ENCODE peak calls at places on chromosome 5, in seven cellular contexts. One of them, this sample, is unnamed.

GRCh38 chr5:14242871-14243383 is 99.8 kb downstream of the TRIO start:
- DNase-seq in head of caudate nucleus: no peak
- DNase-seq in bronchial epithelial cell: no peak
- DNase-seq in stimulated activated CD8-positive, alpha-beta memory T cell treated with anti-CD3 and anti-CD28 coated beads, Interleukin-15, amount 100 ng/mL, for 24 hours: no peak
- DNase-seq in ureter: no peak
- DNase-seq in AG08396: no peak
- DNase-seq in AG10803: no peak
- DNase-seq in this sample: no peak

GRCh38 chr5:81517462-81517861 is 123.5 kb upstream of the ACOT12 start:
- DNase-seq in AG08396: no peak
- DNase-seq in bronchial epithelial cell: peak; percentile 20
- DNase-seq in ureter: no peak
- DNase-seq in head of caudate nucleus: no peak
- DNase-seq in stimulated activated CD8-positive, alpha-beta memory T cell treated with anti-CD3 and anti-CD28 coated beads, Interleukin-15, amount 100 ng/mL, for 24 hours: no peak
- DNase-seq in AG10803: peak; percentile 3
- DNase-seq in this sample: no peak

GRCh38 chr5:151134228-151134627 is 23.4 kb downstream of the ANXA6 start:
- DNase-seq in AG08396: no peak
- DNase-seq in ureter: no peak
- DNase-seq in bronchial epithelial cell: no peak
- DNase-seq in AG10803: no peak
- DNase-seq in stimulated activated CD8-positive, alpha-beta memory T cell treated with anti-CD3 and anti-CD28 coated beads, Interleukin-15, amount 100 ng/mL, for 24 hours: no peak
- DNase-seq in head of caudate nucleus: no peak
- DNase-seq in this sample: no peak

GRCh38 chr5:143634689-143635088 is 177.3 kb upstream of the HMHB1 start:
- DNase-seq in bronchial epithelial cell: peak; percentile 49
- DNase-seq in AG10803: no peak
- DNase-seq in head of caudate nucleus: no peak
- DNase-seq in stimulated activated CD8-positive, alpha-beta memory T cell treated with anti-CD3 and anti-CD28 coated beads, Interleukin-15, amount 100 ng/mL, for 24 hours: no peak
- DNase-seq in AG08396: no peak
- DNase-seq in ureter: no peak
- DNase-seq in this sample: no peak

GRCh38 chr5:37836173-37837100 is 3.4 kb downstream of the GDNF start:
- DNase-seq in ureter: no peak
- DNase-seq in head of caudate nucleus: peak; percentile 49
- DNase-seq in stimulated activated CD8-positive, alpha-beta memory T cell treated with anti-CD3 and anti-CD28 coated beads, Interleukin-15, amount 100 ng/mL, for 24 hours: no peak
- DNase-seq in AG10803: peak; percentile 67
- DNase-seq in AG08396: peak; percentile 73
- DNase-seq in bronchial epithelial cell: no peak
- DNase-seq in this sample: no peak

GRCh38 chr5:39400711-39401385 is 23.9 kb downstream of the DAB2 start:
- DNase-seq in bronchial epithelial cell: no peak
- DNase-seq in ureter: no peak
- DNase-seq in AG08396: no peak
- DNase-seq in head of caudate nucleus: no peak
- DNase-seq in stimulated activated CD8-positive, alpha-beta memory T cell treated with anti-CD3 and anti-CD28 coated beads, Interleukin-15, amount 100 ng/mL, for 24 hours: no peak
- DNase-seq in AG10803: no peak
- DNase-seq in this sample: no peak

GRCh38 chr5:41043109-41043747 is 27.9 kb downstream of the MROH2B start:
- DNase-seq in bronchial epithelial cell: no peak
- DNase-seq in stimulated activated CD8-positive, alpha-beta memory T cell treated with anti-CD3 and anti-CD28 coated beads, Interleukin-15, amount 100 ng/mL, for 24 hours: no peak
- DNase-seq in AG10803: no peak
- DNase-seq in ureter: no peak
- DNase-seq in head of caudate nucleus: no peak
- DNase-seq in AG08396: no peak
- DNase-seq in this sample: no peak

GRCh38 chr5:93596676-93597441 is 13.8 kb downstream of the NR2F1 start:
- DNase-seq in AG10803: no peak
- DNase-seq in stimulated activated CD8-positive, alpha-beta memory T cell treated with anti-CD3 and anti-CD28 coated beads, Interleukin-15, amount 100 ng/mL, for 24 hours: no peak
- DNase-seq in ureter: no peak
- DNase-seq in head of caudate nucleus: no peak
- DNase-seq in AG08396: peak; percentile 5
- DNase-seq in bronchial epithelial cell: no peak
- DNase-seq in this sample: peak; percentile 82

GRCh38 chr5:127827451-127827850 is 124.3 kb downstream of the CCDC192 start:
- DNase-seq in AG08396: no peak
- DNase-seq in AG10803: no peak
- DNase-seq in bronchial epithelial cell: no peak
- DNase-seq in head of caudate nucleus: no peak
- DNase-seq in stimulated activated CD8-positive, alpha-beta memory T cell treated with anti-CD3 and anti-CD28 coated beads, Interleukin-15, amount 100 ng/mL, for 24 hours: no peak
- DNase-seq in ureter: no peak
- DNase-seq in this sample: no peak

GRCh38 chr5:120779674-120780073 is 315.6 kb downstream of the PRR16 start:
- DNase-seq in AG08396: peak; percentile 23
- DNase-seq in ureter: no peak
- DNase-seq in bronchial epithelial cell: no peak
- DNase-seq in head of caudate nucleus: no peak
- DNase-seq in AG10803: peak; percentile 77
- DNase-seq in stimulated activated CD8-positive, alpha-beta memory T cell treated with anti-CD3 and anti-CD28 coated beads, Interleukin-15, amount 100 ng/mL, for 24 hours: no peak
- DNase-seq in this sample: no peak

GRCh38 chr5:142754031-142754430 is 16.1 kb upstream of the ARHGAP26 start:
- DNase-seq in bronchial epithelial cell: no peak
- DNase-seq in head of caudate nucleus: no peak
- DNase-seq in AG10803: no peak
- DNase-seq in AG08396: no peak
- DNase-seq in ureter: no peak
- DNase-seq in stimulated activated CD8-positive, alpha-beta memory T cell treated with anti-CD3 and anti-CD28 coated beads, Interleukin-15, amount 100 ng/mL, for 24 hours: no peak
- DNase-seq in this sample: no peak

GRCh38 chr5:83711982-83712601 is 8.6 kb downstream of the HAPLN1 start:
- DNase-seq in stimulated activated CD8-positive, alpha-beta memory T cell treated with anti-CD3 and anti-CD28 coated beads, Interleukin-15, amount 100 ng/mL, for 24 hours: no peak
- DNase-seq in AG10803: peak; percentile 36
- DNase-seq in ureter: no peak
- DNase-seq in head of caudate nucleus: no peak
- DNase-seq in bronchial epithelial cell: peak; percentile 60
- DNase-seq in AG08396: peak; percentile 28
- DNase-seq in this sample: peak; percentile 52

GRCh38 chr5:159290741-159291140 is 27.7 kb downstream of the UBLCP1 start:
- DNase-seq in stimulated activated CD8-positive, alpha-beta memory T cell treated with anti-CD3 and anti-CD28 coated beads, Interleukin-15, amount 100 ng/mL, for 24 hours: no peak
- DNase-seq in AG10803: peak; percentile 7
- DNase-seq in AG08396: no peak
- DNase-seq in head of caudate nucleus: no peak
- DNase-seq in bronchial epithelial cell: peak; percentile 22
- DNase-seq in ureter: no peak
- DNase-seq in this sample: no peak

GRCh38 chr5:116990010-116990409 is 415.4 kb upstream of the SEMA6A start:
- DNase-seq in AG10803: no peak
- DNase-seq in AG08396: no peak
- DNase-seq in stimulated activated CD8-positive, alpha-beta memory T cell treated with anti-CD3 and anti-CD28 coated beads, Interleukin-15, amount 100 ng/mL, for 24 hours: no peak
- DNase-seq in ureter: no peak
- DNase-seq in bronchial epithelial cell: no peak
- DNase-seq in head of caudate nucleus: peak; percentile 29
- DNase-seq in this sample: no peak

GRCh38 chr5:102216559-102217157 is 79.4 kb downstream of the SLCO4C1 start:
- DNase-seq in AG10803: no peak
- DNase-seq in ureter: no peak
- DNase-seq in head of caudate nucleus: no peak
- DNase-seq in stimulated activated CD8-positive, alpha-beta memory T cell treated with anti-CD3 and anti-CD28 coated beads, Interleukin-15, amount 100 ng/mL, for 24 hours: no peak
- DNase-seq in AG08396: no peak
- DNase-seq in bronchial epithelial cell: no peak
- DNase-seq in this sample: no peak

GRCh38 chr5:160774006-160774405 is 78.0 kb downstream of the ATP10B start:
- DNase-seq in ureter: no peak
- DNase-seq in AG08396: no peak
- DNase-seq in head of caudate nucleus: no peak
- DNase-seq in bronchial epithelial cell: no peak
- DNase-seq in stimulated activated CD8-positive, alpha-beta memory T cell treated with anti-CD3 and anti-CD28 coated beads, Interleukin-15, amount 100 ng/mL, for 24 hours: no peak
- DNase-seq in AG10803: no peak
- DNase-seq in this sample: no peak

GRCh38 chr5:35816881-35817521 is 39.7 kb upstream of the IL7R start:
- DNase-seq in stimulated activated CD8-positive, alpha-beta memory T cell treated with anti-CD3 and anti-CD28 coated beads, Interleukin-15, amount 100 ng/mL, for 24 hours: no peak
- DNase-seq in bronchial epithelial cell: no peak
- DNase-seq in head of caudate nucleus: no peak
- DNase-seq in AG08396: no peak
- DNase-seq in ureter: no peak
- DNase-seq in AG10803: no peak
- DNase-seq in this sample: no peak

GRCh38 chr5:19608434-19608833 is 379.6 kb downstream of the CDH18 start:
- DNase-seq in AG10803: no peak
- DNase-seq in stimulated activated CD8-positive, alpha-beta memory T cell treated with anti-CD3 and anti-CD28 coated beads, Interleukin-15, amount 100 ng/mL, for 24 hours: no peak
- DNase-seq in AG08396: no peak
- DNase-seq in ureter: no peak
- DNase-seq in head of caudate nucleus: no peak
- DNase-seq in bronchial epithelial cell: peak; percentile 63
- DNase-seq in this sample: no peak

GRCh38 chr5:78065663-78066062 is 228.8 kb downstream of the AP3B1 start:
- DNase-seq in head of caudate nucleus: no peak
- DNase-seq in stimulated activated CD8-positive, alpha-beta memory T cell treated with anti-CD3 and anti-CD28 coated beads, Interleukin-15, amount 100 ng/mL, for 24 hours: no peak
- DNase-seq in ureter: no peak
- DNase-seq in bronchial epithelial cell: no peak
- DNase-seq in AG10803: no peak
- DNase-seq in AG08396: no peak
- DNase-seq in this sample: no peak

GRCh38 chr5:169121631-169122420 is 179.1 kb downstream of the SLIT3 start:
- DNase-seq in AG08396: no peak
- DNase-seq in head of caudate nucleus: no peak
- DNase-seq in stimulated activated CD8-positive, alpha-beta memory T cell treated with anti-CD3 and anti-CD28 coated beads, Interleukin-15, amount 100 ng/mL, for 24 hours: no peak
- DNase-seq in AG10803: peak; percentile 96
- DNase-seq in ureter: no peak
- DNase-seq in bronchial epithelial cell: no peak
- DNase-seq in this sample: no peak

GRCh38 chr5:123659006-123659405 is 147.0 kb downstream of the CSNK1G3 start:
- DNase-seq in ureter: no peak
- DNase-seq in AG08396: no peak
- DNase-seq in AG10803: no peak
- DNase-seq in stimulated activated CD8-positive, alpha-beta memory T cell treated with anti-CD3 and anti-CD28 coated beads, Interleukin-15, amount 100 ng/mL, for 24 hours: no peak
- DNase-seq in bronchial epithelial cell: no peak
- DNase-seq in head of caudate nucleus: no peak
- DNase-seq in this sample: no peak

GRCh38 chr5:111830333-111830732 is 73.3 kb upstream of the NREP start:
- DNase-seq in AG10803: peak; percentile 36
- DNase-seq in ureter: no peak
- DNase-seq in stimulated activated CD8-positive, alpha-beta memory T cell treated with anti-CD3 and anti-CD28 coated beads, Interleukin-15, amount 100 ng/mL, for 24 hours: no peak
- DNase-seq in bronchial epithelial cell: peak; percentile 100
- DNase-seq in head of caudate nucleus: no peak
- DNase-seq in AG08396: no peak
- DNase-seq in this sample: no peak

GRCh38 chr5:96133337-96134094 is 171.9 kb upstream of the ELL2 start:
- DNase-seq in bronchial epithelial cell: no peak
- DNase-seq in stimulated activated CD8-positive, alpha-beta memory T cell treated with anti-CD3 and anti-CD28 coated beads, Interleukin-15, amount 100 ng/mL, for 24 hours: no peak
- DNase-seq in AG08396: no peak
- DNase-seq in ureter: no peak
- DNase-seq in AG10803: peak; percentile 75
- DNase-seq in head of caudate nucleus: no peak
- DNase-seq in this sample: no peak

GRCh38 chr5:109865636-109866035 is 175.9 kb downstream of the MAN2A1 start:
- DNase-seq in AG08396: peak; percentile 63
- DNase-seq in bronchial epithelial cell: peak; percentile 90
- DNase-seq in ureter: no peak
- DNase-seq in AG10803: peak; percentile 82
- DNase-seq in head of caudate nucleus: no peak
- DNase-seq in stimulated activated CD8-positive, alpha-beta memory T cell treated with anti-CD3 and anti-CD28 coated beads, Interleukin-15, amount 100 ng/mL, for 24 hours: no peak
- DNase-seq in this sample: no peak

GRCh38 chr5:14871084-14871572 is 450 bp downstream of the ANKH start:
- DNase-seq in stimulated activated CD8-positive, alpha-beta memory T cell treated with anti-CD3 and anti-CD28 coated beads, Interleukin-15, amount 100 ng/mL, for 24 hours: peak; percentile 6
- DNase-seq in AG10803: no peak
- DNase-seq in bronchial epithelial cell: no peak
- DNase-seq in head of caudate nucleus: peak; percentile 49
- DNase-seq in ureter: peak; percentile 48
- DNase-seq in AG08396: no peak
- DNase-seq in this sample: peak; percentile 12

GRCh38 chr5:121164632-121165031 is 687.0 kb upstream of the FTMT start:
- DNase-seq in AG08396: no peak
- DNase-seq in bronchial epithelial cell: no peak
- DNase-seq in head of caudate nucleus: no peak
- DNase-seq in ureter: no peak
- DNase-seq in AG10803: no peak
- DNase-seq in stimulated activated CD8-positive, alpha-beta memory T cell treated with anti-CD3 and anti-CD28 coated beads, Interleukin-15, amount 100 ng/mL, for 24 hours: no peak
- DNase-seq in this sample: no peak

GRCh38 chr5:149940077-149940574 is 4.5 kb downstream of the PDE6A start:
- DNase-seq in AG10803: no peak
- DNase-seq in head of caudate nucleus: no peak
- DNase-seq in stimulated activated CD8-positive, alpha-beta memory T cell treated with anti-CD3 and anti-CD28 coated beads, Interleukin-15, amount 100 ng/mL, for 24 hours: no peak
- DNase-seq in bronchial epithelial cell: peak; percentile 62
- DNase-seq in ureter: no peak
- DNase-seq in AG08396: no peak
- DNase-seq in this sample: no peak

GRCh38 chr5:59943721-59944120 is 50.2 kb upstream of the PDE4D start:
- DNase-seq in AG08396: no peak
- DNase-seq in ureter: no peak
- DNase-seq in head of caudate nucleus: no peak
- DNase-seq in AG10803: no peak
- DNase-seq in bronchial epithelial cell: no peak
- DNase-seq in stimulated activated CD8-positive, alpha-beta memory T cell treated with anti-CD3 and anti-CD28 coated beads, Interleukin-15, amount 100 ng/mL, for 24 hours: no peak
- DNase-seq in this sample: no peak

GRCh38 chr5:112210430-112211005 is 208.6 kb downstream of the EPB41L4A start:
- DNase-seq in ureter: no peak
- DNase-seq in stimulated activated CD8-positive, alpha-beta memory T cell treated with anti-CD3 and anti-CD28 coated beads, Interleukin-15, amount 100 ng/mL, for 24 hours: no peak
- DNase-seq in AG10803: peak; percentile 28
- DNase-seq in bronchial epithelial cell: peak; percentile 46
- DNase-seq in AG08396: no peak
- DNase-seq in head of caudate nucleus: peak; percentile 49
- DNase-seq in this sample: peak; percentile 40

GRCh38 chr5:64759960-64760695 is 8.4 kb downstream of the SREK1IP1 start:
- DNase-seq in bronchial epithelial cell: no peak
- DNase-seq in AG10803: no peak
- DNase-seq in ureter: no peak
- DNase-seq in stimulated activated CD8-positive, alpha-beta memory T cell treated with anti-CD3 and anti-CD28 coated beads, Interleukin-15, amount 100 ng/mL, for 24 hours: no peak
- DNase-seq in AG08396: no peak
- DNase-seq in head of caudate nucleus: no peak
- DNase-seq in this sample: no peak

GRCh38 chr5:54426209-54426608 is 29.3 kb upstream of the HSPB3 start:
- DNase-seq in stimulated activated CD8-positive, alpha-beta memory T cell treated with anti-CD3 and anti-CD28 coated beads, Interleukin-15, amount 100 ng/mL, for 24 hours: no peak
- DNase-seq in ureter: no peak
- DNase-seq in head of caudate nucleus: no peak
- DNase-seq in bronchial epithelial cell: no peak
- DNase-seq in AG10803: no peak
- DNase-seq in AG08396: no peak
- DNase-seq in this sample: no peak

GRCh38 chr5:129904102-129904666 is at the start of gene CHSY3:
- DNase-seq in AG08396: peak; percentile 90
- DNase-seq in stimulated activated CD8-positive, alpha-beta memory T cell treated with anti-CD3 and anti-CD28 coated beads, Interleukin-15, amount 100 ng/mL, for 24 hours: peak; percentile 13
- DNase-seq in bronchial epithelial cell: peak; percentile 48
- DNase-seq in AG10803: peak; percentile 79
- DNase-seq in head of caudate nucleus: peak; percentile 85
- DNase-seq in ureter: peak; percentile 81
- DNase-seq in this sample: peak; percentile 83

GRCh38 chr5:52328220-52328619 is 459.5 kb upstream of the ITGA1 start:
- DNase-seq in stimulated activated CD8-positive, alpha-beta memory T cell treated with anti-CD3 and anti-CD28 coated beads, Interleukin-15, amount 100 ng/mL, for 24 hours: no peak
- DNase-seq in AG10803: no peak
- DNase-seq in AG08396: no peak
- DNase-seq in ureter: no peak
- DNase-seq in bronchial epithelial cell: no peak
- DNase-seq in head of caudate nucleus: no peak
- DNase-seq in this sample: no peak

GRCh38 chr5:38104497-38105230 is 153.7 kb upstream of the EGFLAM start:
- DNase-seq in bronchial epithelial cell: no peak
- DNase-seq in head of caudate nucleus: no peak
- DNase-seq in AG10803: no peak
- DNase-seq in stimulated activated CD8-positive, alpha-beta memory T cell treated with anti-CD3 and anti-CD28 coated beads, Interleukin-15, amount 100 ng/mL, for 24 hours: no peak
- DNase-seq in AG08396: no peak
- DNase-seq in ureter: no peak
- DNase-seq in this sample: no peak

This sample was measured in mucosa of gallbladder.